ENCODE peak calls at places on chromosome 1, in ten cellular contexts. A is keratinocyte, O is psoas muscle, F is lower lobe of right lung, C is tibial artery, N is ovary, M is PC-3, L is left lung, R is dorsolateral prefrontal cortex, D is astrocyte. J is an unnamed sample.

GRCh38 chr1:170162385-170163226 is 16.8 kb downstream of the NTMT2 start:
- DNase-seq in N (peak), D (peak), F (no peak), A (no peak), M (peak), L (no peak), C (peak), O (peak), R (no peak), J (no peak)

GRCh38 chr1:27161594-27161993 is 6.7 kb upstream of the SLC9A1 start:
- DNase-seq in D (no peak), O (no peak), L (no peak), F (no peak), N (no peak), A (no peak), M (peak), R (no peak), C (no peak), J (no peak)

GRCh38 chr1:205918955-205919746 is 24.1 kb downstream of the SLC26A9 start:
- DNase-seq in N (peak), D (peak), M (peak), R (peak), A (peak), C (peak), L (no peak), O (peak), F (peak), J (peak)

GRCh38 chr1:153794671-153795324 is 19.6 kb downstream of the SLC27A3 start:
- DNase-seq in M (no peak), D (no peak), C (peak), F (no peak), O (peak), R (no peak), N (peak), A (no peak), L (no peak), J (no peak)

GRCh38 chr1:51558375-51558924 is 39.4 kb upstream of the EPS15 start:
- DNase-seq in C (no peak), L (no peak), A (peak), M (peak), F (no peak), D (peak), N (no peak), O (no peak), R (no peak), J (peak)

GRCh38 chr1:209661081-209661480 is 8.9 kb upstream of the LAMB3 start:
- DNase-seq in A (no peak), O (no peak), M (no peak), R (no peak), F (no peak), L (no peak), C (no peak), D (no peak), N (no peak), J (no peak)

GRCh38 chr1:15411593-15412487 is 2.2 kb downstream of the EFHD2 start:
- DNase-seq in N (peak), O (no peak), R (no peak), L (peak), C (peak), F (peak), M (peak), D (no peak), A (no peak), J (no peak)

GRCh38 chr1:38047603-38048146 is 1.1 kb upstream of the POU3F1 start:
- DNase-seq in R (no peak), L (no peak), F (no peak), C (no peak), N (no peak), O (no peak), D (peak), M (peak), A (no peak), J (no peak)

GRCh38 chr1:155645648-155646047 is 35.6 kb downstream of the MSTO1 start:
- DNase-seq in C (peak), F (no peak), O (peak), D (peak), N (no peak), R (no peak), M (no peak), L (no peak), A (no peak), J (no peak)

GRCh38 chr1:41239988-41240610 is 2.0 kb downstream of the SCMH1 start:
- DNase-seq in M (peak), L (no peak), D (peak), C (no peak), F (no peak), A (no peak), O (no peak), R (no peak), N (no peak), J (peak)

GRCh38 chr1:237181731-237182317 is 139.8 kb downstream of the RYR2 start:
- DNase-seq in R (no peak), A (no peak), L (no peak), N (no peak), O (no peak), D (no peak), F (no peak), C (no peak), M (peak), J (no peak)

GRCh38 chr1:214085325-214085724 is 97.6 kb downstream of the PROX1 start:
- DNase-seq in N (no peak), M (no peak), L (no peak), A (no peak), D (no peak), O (no peak), R (no peak), C (no peak), F (no peak), J (no peak)

GRCh38 chr1:214086945-214087344 is 99.2 kb downstream of the PROX1 start:
- DNase-seq in M (no peak), L (no peak), C (no peak), D (no peak), R (no peak), O (no peak), N (no peak), F (no peak), A (no peak), J (no peak)
- TF ChIP-seq CTCF in M (no peak), L (no peak), C (no peak), D (no peak), R (no peak), O (peak), N (no peak), F (no peak), A (peak), J (no peak)

DNA sequence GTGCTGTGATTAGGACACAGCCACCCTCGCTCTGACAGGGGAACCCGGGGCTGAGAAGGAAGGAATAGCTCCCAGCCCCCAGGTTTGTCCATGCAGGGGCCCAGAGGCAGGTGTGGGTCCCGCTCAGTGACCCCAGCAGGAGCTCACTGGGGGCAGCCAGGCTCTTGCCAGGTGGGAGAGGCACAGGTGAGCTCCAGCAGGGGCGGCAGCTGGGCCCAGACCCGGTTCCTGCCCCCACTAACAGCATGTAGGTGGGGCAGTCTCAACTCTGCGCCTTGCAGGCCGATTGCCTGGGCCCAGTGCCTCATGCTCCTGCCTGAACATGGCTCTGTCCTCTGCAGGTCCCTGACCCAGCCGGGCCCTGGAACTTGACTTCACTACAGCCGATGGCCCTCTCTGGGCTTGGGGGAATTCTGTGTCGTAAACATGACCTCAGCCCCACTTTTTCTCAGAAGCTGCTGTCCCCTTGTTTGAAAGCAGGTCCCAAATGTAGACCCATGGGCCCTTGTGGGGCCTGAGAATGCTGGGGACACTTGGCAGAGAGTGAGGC is 127.0 kb downstream of the PRDM16 start:
- DNase-seq in D (no peak), R (no peak), M (no peak), N (no peak), A (no peak), C (no peak), O (no peak), L (no peak), F (no peak), J (no peak)
- H3K27ac ChIP-seq in D (no peak), R (no peak), M (no peak), N (peak), A (no peak), C (peak), O (peak), L (no peak), F (peak), J (no peak)

GRCh38 chr1:160621633-160622413 is 25.0 kb downstream of the SLAMF1 start:
- DNase-seq in N (no peak), R (no peak), C (no peak), M (no peak), D (no peak), F (no peak), O (no peak), L (no peak), A (no peak), J (no peak)

GRCh38 chr1:160619742-160620277 is 27.0 kb downstream of the SLAMF1 start:
- DNase-seq in R (no peak), A (no peak), F (no peak), O (no peak), N (no peak), C (no peak), M (no peak), D (no peak), L (no peak), J (no peak)

GRCh38 chr1:160618327-160618726 is 28.5 kb downstream of the SLAMF1 start:
- DNase-seq in M (no peak), F (no peak), A (no peak), N (no peak), O (no peak), R (no peak), L (no peak), D (no peak), C (no peak), J (no peak)

GRCh38 chr1:160620942-160621632 is 25.8 kb downstream of the SLAMF1 start:
- DNase-seq in L (no peak), C (no peak), A (no peak), N (no peak), M (no peak), O (no peak), D (no peak), R (no peak), F (no peak), J (no peak)

DNA sequence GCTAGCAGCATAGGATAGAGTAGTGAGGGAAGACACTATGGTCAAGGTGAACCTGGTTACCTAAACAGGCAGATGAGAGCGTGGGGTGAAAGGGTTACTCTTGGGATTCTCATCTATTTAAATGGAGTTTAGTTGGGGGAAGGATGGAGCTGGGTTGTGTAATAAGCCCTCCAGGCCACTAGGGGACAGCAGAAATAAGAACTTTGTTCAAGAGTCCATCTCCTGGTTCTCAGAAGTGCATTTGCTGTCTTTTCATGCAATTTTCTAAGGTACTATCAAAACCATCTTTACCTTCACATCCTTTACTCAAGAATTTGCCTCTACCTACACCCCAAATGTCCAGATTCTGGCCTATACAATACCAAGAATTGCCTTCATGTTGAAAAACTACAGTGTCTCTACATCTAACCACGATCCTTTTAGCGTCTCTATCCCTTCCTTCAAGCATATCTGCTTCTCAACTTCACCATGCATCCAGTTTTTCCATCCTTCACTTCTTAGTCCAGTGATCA is 28.0 kb downstream of the SLAMF1 start:
- DNase-seq in N (no peak), C (no peak), A (no peak), M (peak), O (no peak), R (no peak), D (no peak), F (no peak), L (no peak), J (no peak)
- TF ChIP-seq CTCF in N (no peak), C (no peak), A (peak), M (peak), O (no peak), R (no peak), D (peak), F (peak), L (peak), J (peak)

GRCh38 chr1:111595807-111596206 is 23.8 kb upstream of the RAP1A start:
- DNase-seq in O (no peak), M (no peak), A (no peak), R (no peak), C (no peak), N (no peak), D (no peak), F (no peak), L (no peak), J (no peak)

GRCh38 chr1:111591946-111592345 is 27.6 kb upstream of the RAP1A start:
- DNase-seq in M (no peak), A (no peak), D (no peak), L (no peak), N (no peak), F (no peak), C (no peak), O (no peak), R (no peak), J (no peak)

GRCh38 chr1:111593403-111594127 is 26.0 kb upstream of the RAP1A start:
- DNase-seq in O (no peak), F (no peak), M (no peak), L (no peak), A (peak), C (no peak), D (peak), N (no peak), R (no peak), J (peak)

GRCh38 chr1:111592389-111593361 is 26.9 kb upstream of the RAP1A start:
- DNase-seq in A (peak), O (peak), C (peak), R (no peak), F (peak), L (peak), N (peak), D (peak), M (peak), J (peak)

DNA sequence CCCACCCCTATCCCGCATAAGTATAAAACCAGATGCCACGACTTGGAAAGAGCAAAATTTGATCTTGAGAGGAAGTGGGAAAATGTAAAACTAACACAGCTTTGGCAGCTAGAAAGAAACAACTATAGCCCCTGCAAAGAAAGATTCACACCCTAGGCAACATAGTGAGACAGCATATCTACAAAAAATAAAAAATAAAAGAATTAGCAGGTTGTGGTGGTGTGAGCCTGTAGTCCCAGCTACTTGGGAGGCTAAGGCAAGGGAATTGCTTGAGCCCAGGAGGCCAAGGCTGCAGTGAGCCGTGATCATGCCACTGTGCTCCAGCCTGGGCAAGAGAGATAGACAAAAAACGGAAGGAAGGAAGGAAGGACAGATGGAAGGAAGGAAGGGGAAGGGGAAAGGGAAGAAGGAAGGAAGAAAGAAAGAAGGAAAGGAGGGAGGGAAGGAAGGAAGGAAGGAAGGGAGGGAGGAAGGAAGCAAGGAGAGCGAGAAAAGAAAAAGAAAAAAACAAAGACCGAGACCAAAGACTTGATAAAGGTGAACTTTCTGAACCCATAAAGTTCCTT is 25.4 kb upstream of the RAP1A start:
- DNase-seq in R (no peak), D (no peak), F (no peak), O (no peak), C (no peak), L (no peak), A (no peak), N (no peak), M (no peak), J (no peak)
- H3K27ac ChIP-seq in R (no peak), D (no peak), F (peak), O (peak), C (peak), L (peak), A (no peak), N (no peak), M (peak), J (peak)

DNA sequence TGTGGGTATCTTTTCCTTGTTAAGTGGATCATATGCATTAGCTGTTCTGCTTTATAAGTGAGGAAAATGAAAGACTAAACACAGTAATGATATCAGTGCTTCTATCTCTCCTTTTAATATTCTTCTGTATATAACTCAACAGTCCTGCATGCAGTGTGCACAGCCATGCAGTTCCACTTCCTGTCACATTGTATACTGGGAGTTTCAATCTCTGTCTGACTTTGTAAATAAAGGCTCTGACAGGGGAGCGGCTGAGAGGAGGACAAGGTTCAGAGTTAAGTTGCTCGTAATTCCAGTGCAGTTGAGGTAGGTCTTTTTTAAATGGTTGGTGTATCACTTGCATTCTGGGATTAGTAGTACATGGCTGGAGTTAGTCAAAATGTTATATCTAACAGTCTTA is 264.5 kb downstream of the OLFM3 start:
- DNase-seq in A (no peak), R (no peak), D (no peak), C (no peak), M (no peak), L (no peak), O (no peak), F (no peak), N (no peak), J (no peak)
- TF ChIP-seq CTCF in A (no peak), R (no peak), D (no peak), C (no peak), M (no peak), L (no peak), O (no peak), F (no peak), N (no peak), J (no peak)

J was measured in RWPE1.